ENCODE peak calls at places on chromosome 2, in four cellular contexts. T, E, F and H are unnamed samples.
A peak's percentile ranks its signal among the peaks of the same experiment; 100 is the strongest.

GRCh38 chr2:8571792-8572499 is 109.9 kb upstream of the ID2 start:
- DNase-seq in T (no peak), E (no peak), F (no peak), H (peak; percentile 91)

GRCh38 chr2:28480403-28481049 is 15.3 kb upstream of the PLB1 start:
- DNase-seq in T (no peak), E (no peak), F (no peak), H (no peak)

GRCh38 chr2:29114841-29115609 is at the start of gene CLIP4:
- DNase-seq in T (no peak), E (peak; percentile 35), F (peak; percentile 92), H (no peak)

GRCh38 chr2:194992648-194993047 is 664.4 kb upstream of the SLC39A10 start:
- DNase-seq in T (no peak), E (no peak), F (no peak), H (no peak)

GRCh38 chr2:10389596-10389995 is 58.5 kb downstream of the ODC1 start:
- DNase-seq in T (no peak), E (no peak), F (no peak), H (no peak)

GRCh38 chr2:53609561-53609960 is 158.0 kb upstream of the CHAC2 start:
- DNase-seq in T (no peak), E (no peak), F (no peak), H (no peak)

GRCh38 chr2:60998628-60999545 is 18.6 kb upstream of the PEX13 start:
- DNase-seq in T (peak; percentile 49), E (no peak), F (peak; percentile 52), H (peak; percentile 62)

GRCh38 chr2:25252291-25253152 is 84.1 kb upstream of the POMC start:
- DNase-seq in T (peak; percentile 91), E (peak; percentile 92), F (peak; percentile 99), H (peak; percentile 82)

GRCh38 chr2:77513191-77513590 is 9.0 kb downstream of the LRRTM4 start:
- DNase-seq in T (no peak), E (no peak), F (no peak), H (no peak)

GRCh38 chr2:96131152-96131817 is 7.0 kb downstream of the ASTL start:
- DNase-seq in T (no peak), E (no peak), F (no peak), H (no peak)

GRCh38 chr2:199128476-199129214 is 329.1 kb downstream of the SATB2 start:
- DNase-seq in T (no peak), E (no peak), F (no peak), H (no peak)

GRCh38 chr2:157194097-157194688 is 63.3 kb upstream of the GALNT5 start:
- DNase-seq in T (peak; percentile 62), E (no peak), F (peak; percentile 12), H (peak; percentile 46)
- TF ChIP-seq FOXJ3 in T (no peak), E (no peak), F (no peak), H (no peak)

GRCh38 chr2:22336414-22336813 is 1048.6 kb upstream of the KLHL29 start:
- DNase-seq in T (no peak), E (no peak), F (peak; percentile 14), H (no peak)

DNA sequence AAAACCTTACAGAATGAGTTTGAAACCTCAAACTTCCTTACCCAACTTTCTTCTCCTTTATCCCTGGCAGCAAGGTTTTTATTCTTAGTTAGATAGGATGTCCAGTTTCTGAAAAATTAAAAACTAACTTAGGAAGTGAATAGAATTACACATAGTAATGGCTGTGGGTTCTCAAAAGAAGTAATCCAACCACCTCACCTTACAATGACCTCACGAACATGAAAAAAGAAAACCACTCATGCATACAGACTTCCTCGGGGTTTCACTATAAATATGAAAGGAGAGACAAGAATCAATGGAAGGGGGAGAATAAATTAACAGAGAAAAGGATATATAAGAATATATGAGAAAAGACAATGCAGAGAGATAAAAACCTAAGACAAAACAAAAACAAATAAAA is 1044.3 kb upstream of the KLHL29 start:
- DNase-seq in T (no peak), E (no peak), F (no peak), H (no peak)
- TF ChIP-seq FOXJ3 in T (no peak), E (no peak), F (no peak), H (no peak)

DNA sequence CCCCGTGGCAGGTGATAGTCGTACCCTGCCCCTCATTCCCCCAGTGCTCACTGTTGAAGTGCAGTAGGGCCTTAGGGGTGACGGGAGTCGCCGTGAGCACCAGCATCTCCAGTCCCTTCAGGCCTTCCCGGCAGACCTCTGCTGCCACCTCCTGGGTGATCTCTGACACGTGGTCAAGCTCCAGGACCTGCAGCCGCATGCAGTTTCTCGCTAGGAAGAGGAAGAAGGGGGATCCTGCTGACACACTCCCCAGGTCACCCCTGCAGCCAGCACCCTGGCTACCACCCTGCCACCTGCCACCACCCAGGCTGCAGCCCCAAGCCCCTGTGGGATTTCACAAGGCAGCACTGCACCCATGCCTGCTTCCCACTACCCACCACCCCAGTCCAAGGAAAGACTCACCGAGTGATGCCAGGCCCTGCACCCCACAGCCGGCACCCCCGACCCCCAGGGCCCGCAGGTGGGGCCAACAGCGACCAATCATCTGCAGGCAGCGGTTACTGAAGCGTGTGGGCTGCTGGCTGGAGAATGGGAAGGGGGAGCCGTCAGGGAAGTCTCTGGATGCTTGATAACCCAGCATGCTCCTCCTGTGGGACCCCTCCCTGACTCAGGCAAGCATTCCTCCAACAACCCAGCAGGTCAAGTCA is 23.8 kb downstream of the FBXO41 start:
- DNase-seq in T (peak; percentile 84), E (peak; percentile 76), F (peak; percentile 74), H (peak; percentile 72)
- TF ChIP-seq FOXJ3 in T (no peak), E (no peak), F (no peak), H (no peak)

DNA sequence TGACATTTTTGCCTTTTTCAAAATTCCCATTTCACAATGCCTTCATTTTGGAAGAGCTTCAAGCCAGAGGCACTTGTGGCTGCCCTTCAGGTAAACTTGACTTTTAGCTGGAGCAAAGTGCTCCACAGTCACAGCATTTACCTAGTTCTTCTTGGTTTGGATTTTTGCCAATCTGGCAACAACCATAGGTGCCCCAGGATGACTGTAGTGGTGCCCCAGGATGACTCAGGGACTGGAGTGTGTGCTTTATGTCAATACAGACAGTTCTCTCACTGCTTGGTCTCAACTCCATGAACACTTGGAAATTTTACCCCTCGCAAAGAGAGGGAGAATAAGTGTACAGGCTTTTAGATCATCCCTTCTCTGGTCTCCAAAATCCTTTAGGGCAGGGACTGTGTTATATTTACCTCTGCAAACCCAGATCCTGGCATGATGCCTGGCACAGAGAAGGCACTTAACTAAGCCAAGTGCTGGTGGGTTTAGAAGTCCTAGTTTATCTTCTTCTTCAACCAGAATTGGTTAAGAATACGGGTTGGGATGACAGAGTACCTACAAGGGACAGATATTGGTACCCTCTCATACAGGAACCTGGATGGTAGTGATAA is 15.3 kb upstream of the PTPN4 start:
- DNase-seq in T (no peak), E (no peak), F (no peak), H (peak; percentile 60)
- TF ChIP-seq FOXJ3 in T (no peak), E (no peak), F (no peak), H (no peak)

GRCh38 chr2:68749345-68749744 is 14.7 kb downstream of the ARHGAP25 start:
- DNase-seq in T (no peak), E (no peak), F (no peak), H (no peak)
- TF ChIP-seq FOXJ3 in T (no peak), E (no peak), F (no peak), H (no peak)